ENCODE peak calls at places on chromosome 11, in five cellular contexts. One of them, this sample, is unnamed.

GRCh38 chr11:869399-870126 is 26.9 kb downstream of the TSPAN4 start:
- DNase-seq in NCI-H1092: no peak
- DNase-seq in right lobe of liver: no peak
- DNase-seq in stimulated activated CD4-positive, alpha-beta T cell treated with anti-CD3 and anti-CD28 coated beads, TNF-alpha, amount 100 ng/mL, for 24 hours: no peak
- DNase-seq in Calu3: no peak
- DNase-seq in this sample: no peak

GRCh38 chr11:118088531-118088930 is 1.8 kb upstream of the SMIM35 start:
- DNase-seq in NCI-H1092: no peak
- DNase-seq in right lobe of liver: peak; percentile 66
- DNase-seq in stimulated activated CD4-positive, alpha-beta T cell treated with anti-CD3 and anti-CD28 coated beads, TNF-alpha, amount 100 ng/mL, for 24 hours: no peak
- DNase-seq in Calu3: peak; percentile 37
- DNase-seq in this sample: no peak

GRCh38 chr11:13009921-13010736 is 1.0 kb downstream of the RASSF10 start:
- DNase-seq in NCI-H1092: peak; percentile 30
- DNase-seq in right lobe of liver: peak; percentile 89
- DNase-seq in stimulated activated CD4-positive, alpha-beta T cell treated with anti-CD3 and anti-CD28 coated beads, TNF-alpha, amount 100 ng/mL, for 24 hours: no peak
- DNase-seq in Calu3: peak; percentile 51
- DNase-seq in this sample: peak; percentile 49

GRCh38 chr11:2270322-2271076 is at the start of gene ASCL2:
- DNase-seq in NCI-H1092: no peak
- DNase-seq in right lobe of liver: peak; percentile 49
- DNase-seq in stimulated activated CD4-positive, alpha-beta T cell treated with anti-CD3 and anti-CD28 coated beads, TNF-alpha, amount 100 ng/mL, for 24 hours: no peak
- DNase-seq in Calu3: no peak
- DNase-seq in this sample: no peak

GRCh38 chr11:37465221-37465620 is 867.2 kb upstream of the RAG2 start:
- DNase-seq in NCI-H1092: no peak
- DNase-seq in right lobe of liver: no peak
- DNase-seq in stimulated activated CD4-positive, alpha-beta T cell treated with anti-CD3 and anti-CD28 coated beads, TNF-alpha, amount 100 ng/mL, for 24 hours: no peak
- DNase-seq in Calu3: no peak
- DNase-seq in this sample: no peak

GRCh38 chr11:44936951-44937543 is 13.6 kb downstream of the TP53I11 start:
- DNase-seq in NCI-H1092: no peak
- DNase-seq in right lobe of liver: no peak
- DNase-seq in stimulated activated CD4-positive, alpha-beta T cell treated with anti-CD3 and anti-CD28 coated beads, TNF-alpha, amount 100 ng/mL, for 24 hours: no peak
- DNase-seq in Calu3: no peak
- DNase-seq in this sample: no peak

GRCh38 chr11:77854838-77855237 is 33.9 kb downstream of the AAMDC start:
- DNase-seq in NCI-H1092: no peak
- DNase-seq in right lobe of liver: no peak
- DNase-seq in stimulated activated CD4-positive, alpha-beta T cell treated with anti-CD3 and anti-CD28 coated beads, TNF-alpha, amount 100 ng/mL, for 24 hours: no peak
- DNase-seq in Calu3: no peak
- DNase-seq in this sample: no peak

GRCh38 chr11:26078217-26078821 is 253.6 kb upstream of the ANO3 start:
- DNase-seq in NCI-H1092: no peak
- DNase-seq in right lobe of liver: no peak
- DNase-seq in stimulated activated CD4-positive, alpha-beta T cell treated with anti-CD3 and anti-CD28 coated beads, TNF-alpha, amount 100 ng/mL, for 24 hours: no peak
- DNase-seq in Calu3: no peak
- DNase-seq in this sample: no peak

This sample was measured in body of pancreas.